ENCODE peak calls at places on chromosomes 4 and X, in six cellular contexts. N is H1, L is A549, O is tibial nerve, Y is HepG2, P is transverse colon. F is an unnamed sample.
A peak's percentile ranks its signal among the peaks of the same experiment; 100 is the strongest.

GRCh38 chr4:147829401-147830101 is 97.7 kb downstream of the ARHGAP10 start:
- DNase-seq in N (no peak), L (no peak), O (peak; percentile 78), Y (no peak), P (peak; percentile 49), F (peak; percentile 69)

GRCh38 chr4:145722561-145722960 is 42.6 kb downstream of the C4orf51 start:
- DNase-seq in N (no peak), L (no peak), O (no peak), Y (no peak), P (no peak), F (no peak)

GRCh38 chr4:76311896-76312331 is 5.4 kb downstream of the STBD1 start:
- DNase-seq in N (no peak), L (no peak), O (no peak), Y (no peak), P (no peak), F (no peak)

GRCh38 chr4:83128235-83128929 is 13.9 kb upstream of the PLAC8 start:
- DNase-seq in N (no peak), L (no peak), O (no peak), Y (no peak), P (peak; percentile 32), F (no peak)

GRCh38 chrX:105488731-105489130 is 268.2 kb upstream of the TEX13A start:
- DNase-seq in N (no peak), L (no peak), O (no peak), Y (no peak), P (no peak), F (no peak)

GRCh38 chr4:83855044-83855443 is 319.1 kb downstream of the GPAT3 start:
- DNase-seq in N (no peak), L (peak; percentile 47), O (no peak), Y (peak; percentile 70), P (no peak), F (no peak)

GRCh38 chrX:141221611-141222010 is 20.7 kb downstream of the SPANXC start:
- DNase-seq in N (no peak), L (no peak), O (no peak), Y (no peak), P (no peak), F (no peak)

GRCh38 chrX:136767104-136767941 is 13.4 kb downstream of the ARHGEF6 start:
- DNase-seq in N (peak; percentile 2), L (peak; percentile 53), O (peak; percentile 24), Y (peak; percentile 1), P (peak; percentile 64), F (peak; percentile 68)

GRCh38 chr4:37717575-37717974 is 31.4 kb upstream of the RELL1 start:
- DNase-seq in N (no peak), L (no peak), O (no peak), Y (no peak), P (no peak), F (no peak)

GRCh38 chrX:8591526-8591925 is 126.9 kb downstream of the VCX3B start:
- DNase-seq in N (no peak), L (no peak), O (no peak), Y (no peak), P (no peak), F (no peak)

GRCh38 chrX:154540897-154541535 is 5.6 kb downstream of the G6PD start:
- DNase-seq in N (no peak), L (no peak), O (no peak), Y (peak; percentile 89), P (no peak), F (no peak)

GRCh38 chr4:110046588-110047049 is 133.9 kb downstream of the EGF start:
- DNase-seq in N (no peak), L (no peak), O (no peak), Y (no peak), P (no peak), F (no peak)

GRCh38 chr4:116639070-116639577 is 446.3 kb downstream of the TRAM1L1 start:
- DNase-seq in N (no peak), L (no peak), O (no peak), Y (no peak), P (no peak), F (no peak)

GRCh38 chr4:157045507-157046127 is 30.3 kb upstream of the GLRB start:
- DNase-seq in N (no peak), L (peak; percentile 22), O (peak; percentile 16), Y (peak; percentile 47), P (peak; percentile 9), F (peak; percentile 16)

GRCh38 chr4:177566691-177567090 is 124.5 kb upstream of the AGA start:
- DNase-seq in N (no peak), L (no peak), O (no peak), Y (no peak), P (no peak), F (no peak)

DNA sequence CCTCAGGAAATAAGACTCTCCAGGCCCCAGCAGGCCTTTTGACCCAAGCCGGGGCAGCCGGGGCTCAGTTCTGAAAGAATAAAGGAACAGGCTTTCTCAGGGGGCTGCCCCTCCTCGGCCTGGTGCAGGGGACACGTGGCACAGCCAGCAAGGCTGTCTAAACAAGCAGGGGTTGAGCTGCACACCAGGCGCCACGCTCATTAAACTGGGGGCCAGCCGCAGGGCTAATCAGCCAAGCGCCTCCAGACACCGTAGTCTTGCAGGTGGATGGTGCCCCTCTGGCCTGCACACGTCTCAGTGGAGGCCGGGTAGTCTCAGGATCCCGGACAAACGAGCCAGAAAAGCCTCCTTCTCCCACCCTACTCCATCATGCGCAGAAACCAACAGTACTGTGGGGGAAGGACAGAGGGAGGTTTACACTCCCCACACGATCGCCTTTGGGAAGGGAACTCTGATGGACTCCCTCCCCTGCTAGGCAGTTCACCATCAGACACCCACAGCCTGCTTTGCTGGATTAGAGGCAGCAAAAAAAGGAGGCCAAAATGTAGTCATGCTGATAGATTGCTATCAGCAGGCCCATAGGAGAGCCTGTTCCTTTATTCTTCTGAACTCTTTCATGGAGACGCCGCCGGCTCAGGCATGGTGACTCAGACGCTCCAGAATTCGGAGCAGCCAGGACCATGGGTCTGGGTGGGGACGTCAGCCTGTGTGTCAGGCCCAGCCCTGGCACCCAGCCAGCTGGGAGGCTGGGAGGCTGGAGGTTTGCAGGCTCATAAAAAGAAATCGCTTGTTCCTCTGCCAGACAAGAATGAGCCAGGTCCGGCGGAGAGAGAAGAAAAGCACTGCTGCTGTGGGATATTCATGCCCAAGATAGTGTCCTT is 342.4 kb downstream of the BCOR start:
- DNase-seq in N (no peak), L (peak; percentile 81), O (peak; percentile 62), Y (peak; percentile 63), P (peak; percentile 83), F (peak; percentile 69)
- H3K27ac ChIP-seq in N (no peak overlapping the region), L (peak overlapping the region; percentile 99), O (peak overlapping the region; percentile 83), Y (no peak overlapping the region), P (peak overlapping the region; percentile 70), F (no peak overlapping the region)

DNA sequence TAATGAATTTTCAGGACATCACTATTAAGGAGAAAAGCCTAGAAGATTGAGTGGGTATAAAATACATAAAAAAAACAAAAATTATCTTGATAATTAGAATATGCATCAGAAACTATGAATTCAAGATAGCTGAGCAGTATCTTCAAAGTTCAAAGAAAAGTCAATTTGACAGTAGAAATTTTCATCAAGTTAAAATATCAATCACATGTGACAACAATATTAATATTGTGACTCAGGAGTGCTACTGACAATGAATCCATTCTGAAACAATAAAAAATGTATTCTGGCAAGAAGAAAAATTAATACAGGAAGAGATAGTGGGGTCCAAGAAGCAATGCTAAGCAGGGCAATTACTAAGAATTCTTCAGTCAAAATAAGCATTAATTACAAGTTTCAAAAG is 151.9 kb upstream of the GLRA2 start:
- DNase-seq in N (no peak), L (no peak), O (no peak), Y (no peak), P (no peak), F (no peak)
- TF ChIP-seq EP300 in N (no peak), L (no peak), O (no peak), Y (no peak), P (no peak), F (no peak)

GRCh38 chrX:1485033-1485432 is 32.3 kb upstream of the ASMTL start:
- DNase-seq in N (no peak), L (no peak), O (no peak), Y (no peak), P (no peak), F (no peak)

GRCh38 chrX:1481636-1482529 is 29.2 kb upstream of the ASMTL start:
- DNase-seq in N (peak; percentile 33), L (peak; percentile 71), O (peak; percentile 48), Y (peak; percentile 95), P (peak; percentile 72), F (no peak)

GRCh38 chrX:1484638-1485019 is 31.9 kb upstream of the ASMTL start:
- DNase-seq in N (no peak), L (no peak), O (no peak), Y (no peak), P (no peak), F (no peak)

GRCh38 chrX:1486177-1486576 is 33.5 kb upstream of the ASMTL start:
- DNase-seq in N (no peak), L (no peak), O (no peak), Y (no peak), P (no peak), F (no peak)

DNA sequence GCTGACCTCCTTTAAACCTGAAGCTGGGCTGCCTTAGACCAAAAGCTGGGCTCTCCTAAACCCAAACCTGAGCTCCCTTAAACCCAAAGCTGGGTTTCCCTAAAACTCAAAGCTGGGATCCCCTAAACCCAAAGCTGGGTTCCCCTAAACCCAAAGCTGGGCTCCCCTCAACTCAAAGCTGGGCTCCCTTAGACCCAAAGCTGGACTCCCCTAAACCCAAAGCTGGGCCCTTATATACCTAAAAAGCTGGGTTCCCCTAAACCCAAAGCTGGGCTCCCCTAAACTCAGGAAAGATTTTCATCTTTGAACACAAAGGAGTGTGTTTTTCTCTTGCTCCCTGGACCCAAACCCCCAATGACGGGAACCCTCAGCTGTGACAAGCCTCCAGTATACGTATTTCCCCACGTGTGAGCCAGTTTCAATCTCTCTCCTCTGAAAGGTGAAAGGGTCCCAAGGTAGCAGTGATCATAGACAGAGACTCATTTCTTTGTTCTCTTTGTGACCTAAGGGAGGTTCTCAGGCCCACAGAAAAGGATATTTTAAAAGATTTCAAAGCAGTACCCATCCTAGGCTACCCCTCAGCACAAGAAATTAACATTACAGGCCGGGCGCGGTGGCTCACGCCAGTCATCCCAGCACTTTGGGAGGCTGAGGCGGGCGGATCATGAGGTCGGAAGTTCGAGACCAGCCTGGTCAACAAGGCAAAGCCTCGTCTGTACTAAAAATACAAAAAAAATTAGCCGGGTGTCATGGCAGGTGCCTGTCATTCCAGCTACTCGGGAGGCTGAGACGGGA is 31.3 kb upstream of the ASMTL start:
- DNase-seq in N (no peak), L (no peak), O (no peak), Y (peak; percentile 18), P (no peak), F (no peak)
- H3K27ac ChIP-seq in N (no peak overlapping the region), L (peak overlapping the region; percentile 42), O (no peak overlapping the region), Y (no peak overlapping the region), P (no peak overlapping the region), F (no peak overlapping the region)

DNA sequence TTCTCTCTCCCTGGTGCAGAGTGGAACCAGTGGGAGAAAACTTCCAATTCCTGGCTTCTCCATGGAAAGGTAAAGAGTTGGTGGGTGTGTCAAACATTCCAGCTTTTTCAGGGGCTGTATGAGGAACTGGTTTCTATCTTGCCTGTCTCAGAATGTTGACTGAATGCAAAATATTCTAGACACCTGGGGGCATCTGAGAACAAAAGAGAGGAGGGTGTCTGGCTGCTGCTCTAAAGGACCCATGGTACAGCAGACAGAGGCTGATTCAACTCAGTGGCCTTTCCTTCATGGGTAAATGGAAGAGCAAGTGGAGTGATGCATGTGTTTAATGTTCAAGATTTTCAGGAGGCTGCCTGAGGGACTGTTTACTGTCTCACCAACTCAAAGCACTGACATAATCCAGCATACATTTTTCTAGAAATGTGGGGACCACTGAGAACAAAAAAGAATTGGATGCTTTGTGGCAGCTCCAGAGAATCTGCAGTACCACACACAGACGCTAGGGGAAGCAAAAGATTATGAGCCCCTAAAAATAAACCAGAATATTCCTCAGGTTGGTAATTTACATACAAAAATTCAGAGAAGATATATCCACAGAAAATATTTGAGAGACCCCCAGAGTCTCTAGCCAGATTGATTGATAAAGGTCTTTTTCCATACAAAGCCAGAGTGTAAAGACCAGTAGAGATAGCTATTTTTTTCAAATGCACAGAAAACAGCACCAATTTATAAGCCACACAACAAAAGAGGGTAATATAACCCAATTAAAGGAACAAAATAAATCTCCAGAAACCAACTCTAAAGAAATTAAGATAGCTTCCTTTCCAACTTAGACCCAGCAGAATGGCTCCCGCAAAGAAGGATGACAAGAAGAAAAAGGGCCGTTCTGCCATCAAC is 48.0 kb upstream of the STARD8 start:
- DNase-seq in N (no peak), L (peak; percentile 3), O (peak; percentile 5), Y (no peak), P (no peak), F (no peak)
- TF ChIP-seq EP300 in N (no peak), L (no peak), O (no peak), Y (no peak), P (no peak), F (no peak)

F was measured in ovary.